ENCODE peak calls at places on chromosome 1, in six cellular contexts. One of them, this sample, is unnamed.

GRCh38 chr1:90707363-90707710 is 9.8 kb downstream of the BARHL2 start:
- DNase-seq in sigmoid colon: no peak
- DNase-seq in heart right ventricle: no peak
- DNase-seq in foreskin fibroblast: peak
- DNase-seq in fibroblast of lung: peak
- DNase-seq in neural progenitor cell: peak
- DNase-seq in this sample: peak

GRCh38 chr1:2612591-2613365 is 20.0 kb downstream of the MMEL1 start:
- DNase-seq in sigmoid colon: no peak
- DNase-seq in heart right ventricle: no peak
- DNase-seq in foreskin fibroblast: no peak
- DNase-seq in fibroblast of lung: no peak
- DNase-seq in neural progenitor cell: no peak
- DNase-seq in this sample: no peak

GRCh38 chr1:45018599-45019230 is 6.7 kb downstream of the UROD start:
- DNase-seq in sigmoid colon: no peak
- DNase-seq in heart right ventricle: no peak
- DNase-seq in foreskin fibroblast: peak
- DNase-seq in fibroblast of lung: peak
- DNase-seq in neural progenitor cell: peak
- DNase-seq in this sample: peak

GRCh38 chr1:154741327-154741726 is 128.8 kb downstream of the KCNN3 start:
- DNase-seq in sigmoid colon: no peak
- DNase-seq in heart right ventricle: no peak
- DNase-seq in foreskin fibroblast: no peak
- DNase-seq in fibroblast of lung: peak
- DNase-seq in neural progenitor cell: no peak
- DNase-seq in this sample: no peak

GRCh38 chr1:11272842-11273594 is at the start of gene UBIAD1:
- DNase-seq in sigmoid colon: peak
- DNase-seq in heart right ventricle: peak
- DNase-seq in foreskin fibroblast: peak
- DNase-seq in fibroblast of lung: peak
- DNase-seq in neural progenitor cell: peak
- DNase-seq in this sample: peak

GRCh38 chr1:210364479-210364878 is 35.8 kb downstream of the HHAT start:
- DNase-seq in sigmoid colon: no peak
- DNase-seq in heart right ventricle: peak
- DNase-seq in foreskin fibroblast: no peak
- DNase-seq in fibroblast of lung: no peak
- DNase-seq in neural progenitor cell: no peak
- DNase-seq in this sample: no peak

GRCh38 chr1:17633654-17634053 is 94.2 kb downstream of the ARHGEF10L start:
- DNase-seq in sigmoid colon: no peak
- DNase-seq in heart right ventricle: no peak
- DNase-seq in foreskin fibroblast: peak
- DNase-seq in fibroblast of lung: peak
- DNase-seq in neural progenitor cell: no peak
- DNase-seq in this sample: peak

GRCh38 chr1:230312676-230313075 is 113.5 kb downstream of the PGBD5 start:
- DNase-seq in sigmoid colon: peak
- DNase-seq in heart right ventricle: no peak
- DNase-seq in foreskin fibroblast: no peak
- DNase-seq in fibroblast of lung: no peak
- DNase-seq in neural progenitor cell: no peak
- DNase-seq in this sample: no peak

GRCh38 chr1:84883286-84883685 is 9.7 kb downstream of the LPAR3 start:
- DNase-seq in sigmoid colon: no peak
- DNase-seq in heart right ventricle: no peak
- DNase-seq in foreskin fibroblast: peak
- DNase-seq in fibroblast of lung: no peak
- DNase-seq in neural progenitor cell: no peak
- DNase-seq in this sample: no peak

GRCh38 chr1:181104790-181105133 is 16.3 kb downstream of the IER5 start:
- DNase-seq in sigmoid colon: peak
- DNase-seq in heart right ventricle: no peak
- DNase-seq in foreskin fibroblast: peak
- DNase-seq in fibroblast of lung: peak
- DNase-seq in neural progenitor cell: peak
- DNase-seq in this sample: no peak
- TF ChIP-seq CTCF in sigmoid colon: no peak
- TF ChIP-seq CTCF in heart right ventricle: peak
- TF ChIP-seq CTCF in foreskin fibroblast: no peak
- TF ChIP-seq CTCF in fibroblast of lung: no peak
- TF ChIP-seq CTCF in neural progenitor cell: peak
- TF ChIP-seq CTCF in this sample: peak

GRCh38 chr1:15941044-15941840 is 34.7 kb downstream of the ZBTB17 start:
- DNase-seq in sigmoid colon: peak
- DNase-seq in heart right ventricle: no peak
- DNase-seq in foreskin fibroblast: no peak
- DNase-seq in fibroblast of lung: no peak
- DNase-seq in neural progenitor cell: no peak
- DNase-seq in this sample: no peak

GRCh38 chr1:15943515-15944307 is 32.2 kb downstream of the ZBTB17 start:
- DNase-seq in sigmoid colon: no peak
- DNase-seq in heart right ventricle: no peak
- DNase-seq in foreskin fibroblast: no peak
- DNase-seq in fibroblast of lung: no peak
- DNase-seq in neural progenitor cell: no peak
- DNase-seq in this sample: no peak

GRCh38 chr1:15940110-15941043 is 35.5 kb downstream of the ZBTB17 start:
- DNase-seq in sigmoid colon: no peak
- DNase-seq in heart right ventricle: no peak
- DNase-seq in foreskin fibroblast: no peak
- DNase-seq in fibroblast of lung: no peak
- DNase-seq in neural progenitor cell: no peak
- DNase-seq in this sample: no peak

GRCh38 chr1:15942661-15943514 is 33.0 kb downstream of the ZBTB17 start:
- DNase-seq in sigmoid colon: no peak
- DNase-seq in heart right ventricle: no peak
- DNase-seq in foreskin fibroblast: no peak
- DNase-seq in fibroblast of lung: no peak
- DNase-seq in neural progenitor cell: no peak
- DNase-seq in this sample: no peak

DNA sequence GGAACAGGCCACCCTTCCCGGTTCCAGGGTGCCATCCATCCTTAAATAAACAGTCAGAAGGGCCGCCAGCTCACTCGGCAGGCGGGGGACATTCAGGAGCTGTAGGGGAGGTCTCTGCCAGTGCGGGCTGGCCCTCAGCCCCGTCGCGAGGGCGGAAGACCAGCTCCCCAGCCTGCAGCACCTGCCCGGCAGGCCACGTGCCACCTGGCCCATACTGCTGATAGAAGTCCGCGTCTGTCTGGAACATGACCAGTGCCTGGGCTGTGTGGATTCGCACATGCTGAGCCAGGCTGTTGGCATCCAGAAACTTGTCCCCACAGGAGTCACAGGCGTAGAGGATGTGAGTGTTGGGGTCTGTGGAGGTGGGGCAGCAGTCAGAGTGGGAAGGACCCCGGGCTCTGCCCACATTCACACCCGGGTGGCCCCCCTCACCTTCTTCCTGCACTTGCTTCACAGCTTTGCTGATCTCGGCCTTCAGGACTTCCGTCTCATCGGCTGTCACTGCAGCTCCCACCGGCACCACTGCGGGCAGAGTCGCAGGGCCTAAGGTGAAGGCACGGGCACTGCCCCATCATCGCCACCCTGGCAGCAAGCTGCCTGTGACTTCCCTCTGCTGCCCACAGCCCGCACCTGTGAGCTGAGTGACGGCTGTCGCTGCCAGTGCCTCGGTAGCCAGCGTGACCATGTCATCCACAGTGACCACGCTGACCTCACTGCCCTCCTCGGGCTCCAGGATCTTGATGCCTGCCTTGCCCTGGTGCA is 33.8 kb downstream of the ZBTB17 start:
- DNase-seq in sigmoid colon: no peak
- DNase-seq in heart right ventricle: no peak
- DNase-seq in foreskin fibroblast: no peak
- DNase-seq in fibroblast of lung: no peak
- DNase-seq in neural progenitor cell: no peak
- DNase-seq in this sample: no peak
- H3K4me3 ChIP-seq in sigmoid colon: no peak
- H3K4me3 ChIP-seq in heart right ventricle: no peak
- H3K4me3 ChIP-seq in foreskin fibroblast: no peak
- H3K4me3 ChIP-seq in fibroblast of lung: no peak
- H3K4me3 ChIP-seq in neural progenitor cell: no peak
- H3K4me3 ChIP-seq in this sample: no peak

GRCh38 chr1:163161337-163161736 is 41.4 kb downstream of the RGS5 start:
- DNase-seq in sigmoid colon: no peak
- DNase-seq in heart right ventricle: no peak
- DNase-seq in foreskin fibroblast: no peak
- DNase-seq in fibroblast of lung: no peak
- DNase-seq in neural progenitor cell: no peak
- DNase-seq in this sample: no peak

GRCh38 chr1:163161841-163162240 is 40.9 kb downstream of the RGS5 start:
- DNase-seq in sigmoid colon: no peak
- DNase-seq in heart right ventricle: no peak
- DNase-seq in foreskin fibroblast: no peak
- DNase-seq in fibroblast of lung: no peak
- DNase-seq in neural progenitor cell: no peak
- DNase-seq in this sample: no peak

GRCh38 chr1:163163861-163164582 is 38.7 kb downstream of the RGS5 start:
- DNase-seq in sigmoid colon: no peak
- DNase-seq in heart right ventricle: no peak
- DNase-seq in foreskin fibroblast: peak
- DNase-seq in fibroblast of lung: peak
- DNase-seq in neural progenitor cell: no peak
- DNase-seq in this sample: peak

GRCh38 chr1:163165119-163165518 is 37.6 kb downstream of the RGS5 start:
- DNase-seq in sigmoid colon: no peak
- DNase-seq in heart right ventricle: no peak
- DNase-seq in foreskin fibroblast: no peak
- DNase-seq in fibroblast of lung: no peak
- DNase-seq in neural progenitor cell: no peak
- DNase-seq in this sample: no peak

GRCh38 chr1:163162281-163162937 is 40.3 kb downstream of the RGS5 start:
- DNase-seq in sigmoid colon: no peak
- DNase-seq in heart right ventricle: no peak
- DNase-seq in foreskin fibroblast: peak
- DNase-seq in fibroblast of lung: peak
- DNase-seq in neural progenitor cell: no peak
- DNase-seq in this sample: peak
- TF ChIP-seq CTCF in sigmoid colon: no peak
- TF ChIP-seq CTCF in heart right ventricle: no peak
- TF ChIP-seq CTCF in foreskin fibroblast: no peak
- TF ChIP-seq CTCF in fibroblast of lung: no peak
- TF ChIP-seq CTCF in neural progenitor cell: no peak
- TF ChIP-seq CTCF in this sample: no peak

DNA sequence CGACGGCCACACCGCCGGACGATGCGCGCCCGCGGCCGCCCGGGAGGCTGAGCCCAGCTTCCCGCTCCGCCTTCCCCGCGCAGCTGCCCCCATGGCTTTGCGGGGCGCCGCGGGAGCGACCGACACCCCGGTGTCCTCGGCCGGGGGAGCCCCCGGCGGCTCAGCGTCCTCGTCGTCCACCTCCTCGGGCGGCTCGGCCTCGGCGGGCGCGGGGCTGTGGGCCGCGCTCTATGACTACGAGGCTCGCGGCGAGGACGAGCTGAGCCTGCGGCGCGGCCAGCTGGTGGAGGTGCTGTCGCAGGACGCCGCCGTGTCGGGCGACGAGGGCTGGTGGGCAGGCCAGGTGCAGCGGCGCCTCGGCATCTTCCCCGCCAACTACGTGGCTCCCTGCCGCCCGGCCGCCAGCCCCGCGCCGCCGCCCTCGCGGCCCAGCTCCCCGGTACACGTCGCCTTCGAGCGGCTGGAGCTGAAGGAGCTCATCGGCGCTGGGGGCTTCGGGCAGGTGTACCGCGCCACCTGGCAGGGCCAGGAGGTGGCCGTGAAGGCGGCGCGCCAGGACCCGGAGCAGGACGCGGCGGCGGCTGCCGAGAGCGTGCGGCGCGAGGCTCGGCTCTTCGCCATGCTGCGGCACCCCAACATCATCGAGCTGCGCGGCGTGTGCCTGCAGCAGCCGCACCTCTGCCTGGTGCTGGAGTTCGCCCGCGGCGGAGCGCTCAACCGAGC is 575 bp downstream of the MAP3K21 start:
- DNase-seq in sigmoid colon: no peak
- DNase-seq in heart right ventricle: no peak
- DNase-seq in foreskin fibroblast: peak
- DNase-seq in fibroblast of lung: peak
- DNase-seq in neural progenitor cell: peak
- DNase-seq in this sample: no peak
- H3K4me3 ChIP-seq in sigmoid colon: peak
- H3K4me3 ChIP-seq in heart right ventricle: peak
- H3K4me3 ChIP-seq in foreskin fibroblast: peak
- H3K4me3 ChIP-seq in fibroblast of lung: peak
- H3K4me3 ChIP-seq in neural progenitor cell: peak
- H3K4me3 ChIP-seq in this sample: peak

GRCh38 chr1:156608981-156609380 is 7.7 kb upstream of the GPATCH4 start:
- DNase-seq in sigmoid colon: no peak
- DNase-seq in heart right ventricle: no peak
- DNase-seq in foreskin fibroblast: peak
- DNase-seq in fibroblast of lung: no peak
- DNase-seq in neural progenitor cell: peak
- DNase-seq in this sample: no peak
- TF ChIP-seq CTCF in sigmoid colon: no peak
- TF ChIP-seq CTCF in heart right ventricle: no peak
- TF ChIP-seq CTCF in foreskin fibroblast: peak
- TF ChIP-seq CTCF in fibroblast of lung: peak
- TF ChIP-seq CTCF in neural progenitor cell: peak
- TF ChIP-seq CTCF in this sample: peak

DNA sequence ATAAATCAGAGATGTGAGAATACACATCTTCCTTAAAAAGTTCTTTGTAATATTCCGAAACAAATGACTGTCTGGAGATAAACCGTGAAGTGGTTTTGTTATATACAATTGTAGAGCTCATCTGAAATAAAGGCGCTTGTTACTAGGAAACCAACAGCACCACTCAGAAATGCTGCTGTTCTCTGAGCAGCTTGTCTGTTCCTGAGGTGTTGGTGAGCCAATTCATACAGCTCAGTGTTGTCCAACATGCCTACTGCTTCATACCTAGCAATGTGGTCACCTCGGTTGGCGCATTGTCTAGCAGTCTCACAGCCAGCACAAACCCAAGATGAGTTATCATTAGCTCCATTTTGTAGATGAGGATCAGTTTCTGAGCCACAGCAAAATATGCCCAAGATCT is 44.4 kb downstream of the GFI1 start:
- DNase-seq in sigmoid colon: no peak
- DNase-seq in heart right ventricle: no peak
- DNase-seq in foreskin fibroblast: no peak
- DNase-seq in fibroblast of lung: no peak
- DNase-seq in neural progenitor cell: no peak
- DNase-seq in this sample: no peak
- H3K4me3 ChIP-seq in sigmoid colon: no peak
- H3K4me3 ChIP-seq in heart right ventricle: no peak
- H3K4me3 ChIP-seq in foreskin fibroblast: no peak
- H3K4me3 ChIP-seq in fibroblast of lung: no peak
- H3K4me3 ChIP-seq in neural progenitor cell: no peak
- H3K4me3 ChIP-seq in this sample: no peak

DNA sequence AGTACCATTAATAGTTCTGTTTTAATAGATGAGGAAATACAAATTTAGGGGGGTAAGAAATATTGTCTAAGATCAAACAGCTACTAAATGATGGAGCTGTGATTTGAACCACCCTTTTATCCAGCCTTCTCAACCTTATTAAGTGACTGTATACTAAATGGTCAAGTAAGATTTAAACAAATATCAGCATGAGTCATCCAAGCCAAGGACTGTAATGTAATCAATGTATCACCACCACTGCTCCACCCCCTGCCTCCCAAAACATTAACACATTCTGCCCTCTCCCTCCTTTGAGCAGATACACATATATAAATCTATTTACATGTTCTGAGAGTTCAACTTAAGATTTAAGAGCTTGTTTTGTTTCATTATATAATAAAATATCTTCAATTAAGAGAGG is 58.9 kb downstream of the LRRC40 start:
- DNase-seq in sigmoid colon: no peak
- DNase-seq in heart right ventricle: no peak
- DNase-seq in foreskin fibroblast: peak
- DNase-seq in fibroblast of lung: peak
- DNase-seq in neural progenitor cell: no peak
- DNase-seq in this sample: peak
- TF ChIP-seq CTCF in sigmoid colon: no peak
- TF ChIP-seq CTCF in heart right ventricle: no peak
- TF ChIP-seq CTCF in foreskin fibroblast: no peak
- TF ChIP-seq CTCF in fibroblast of lung: no peak
- TF ChIP-seq CTCF in neural progenitor cell: no peak
- TF ChIP-seq CTCF in this sample: no peak